ENCODE peak calls at places on chromosome 21, in nine cellular contexts. One of them, this sample, is unnamed. For H3K36me3, the result is how much of the 10 kb centered on the place peaks cover.

GRCh38 chr21:32426592-32427051 is 14.1 kb downstream of the EVA1C start:
- DNase-seq in body of pancreas: no peak
- DNase-seq in trophoblast cell: peak
- DNase-seq in SJSA1: peak
- DNase-seq in psoas muscle: no peak
- DNase-seq in heart left ventricle: no peak
- DNase-seq in mesendoderm: no peak
- DNase-seq in K562: peak
- DNase-seq in mucosa of descending colon: no peak
- DNase-seq in this sample: no peak

GRCh38 chr21:45050361-45050785 is 24.0 kb upstream of the ADARB1 start:
- DNase-seq in body of pancreas: no peak
- DNase-seq in trophoblast cell: no peak
- DNase-seq in SJSA1: no peak
- DNase-seq in psoas muscle: peak
- DNase-seq in heart left ventricle: no peak
- DNase-seq in mesendoderm: no peak
- DNase-seq in K562: no peak
- DNase-seq in mucosa of descending colon: no peak
- DNase-seq in this sample: no peak

GRCh38 chr21:31490471-31490870 is 146.4 kb upstream of the TIAM1 start:
- DNase-seq in body of pancreas: no peak
- DNase-seq in trophoblast cell: no peak
- DNase-seq in SJSA1: no peak
- DNase-seq in psoas muscle: no peak
- DNase-seq in heart left ventricle: no peak
- DNase-seq in mesendoderm: peak
- DNase-seq in K562: peak
- DNase-seq in mucosa of descending colon: no peak
- DNase-seq in this sample: no peak

GRCh38 chr21:45410865-45411809 is 6.2 kb downstream of the COL18A1 start:
- DNase-seq in body of pancreas: no peak
- DNase-seq in trophoblast cell: no peak
- DNase-seq in SJSA1: no peak
- DNase-seq in psoas muscle: peak
- DNase-seq in heart left ventricle: peak
- DNase-seq in mesendoderm: no peak
- DNase-seq in K562: peak
- DNase-seq in mucosa of descending colon: no peak
- DNase-seq in this sample: no peak

GRCh38 chr21:38386967-38387366 is 111.3 kb downstream of the ERG start:
- DNase-seq in body of pancreas: no peak
- DNase-seq in trophoblast cell: no peak
- DNase-seq in SJSA1: no peak
- DNase-seq in psoas muscle: no peak
- DNase-seq in heart left ventricle: no peak
- DNase-seq in mesendoderm: no peak
- DNase-seq in K562: no peak
- DNase-seq in mucosa of descending colon: no peak
- DNase-seq in this sample: no peak

GRCh38 chr21:33880626-33881025 is 35.0 kb downstream of the ATP5PO start:
- DNase-seq in body of pancreas: no peak
- DNase-seq in trophoblast cell: no peak
- DNase-seq in SJSA1: no peak
- DNase-seq in psoas muscle: no peak
- DNase-seq in heart left ventricle: no peak
- DNase-seq in mesendoderm: no peak
- DNase-seq in K562: no peak
- DNase-seq in mucosa of descending colon: no peak
- DNase-seq in this sample: no peak

GRCh38 chr21:41010981-41011380 is 157.0 kb upstream of the BACE2 start:
- DNase-seq in body of pancreas: no peak
- DNase-seq in trophoblast cell: no peak
- DNase-seq in SJSA1: no peak
- DNase-seq in psoas muscle: no peak
- DNase-seq in heart left ventricle: no peak
- DNase-seq in mesendoderm: no peak
- DNase-seq in K562: no peak
- DNase-seq in mucosa of descending colon: no peak
- DNase-seq in this sample: no peak

GRCh38 chr21:29800051-29800450 is 139.7 kb downstream of the GRIK1 start:
- DNase-seq in body of pancreas: no peak
- DNase-seq in trophoblast cell: no peak
- DNase-seq in SJSA1: no peak
- DNase-seq in psoas muscle: no peak
- DNase-seq in heart left ventricle: no peak
- DNase-seq in mesendoderm: peak
- DNase-seq in K562: no peak
- DNase-seq in mucosa of descending colon: no peak
- DNase-seq in this sample: no peak

GRCh38 chr21:17352937-17353655 is 159.7 kb upstream of the CXADR start:
- DNase-seq in body of pancreas: no peak
- DNase-seq in trophoblast cell: no peak
- DNase-seq in SJSA1: no peak
- DNase-seq in psoas muscle: no peak
- DNase-seq in heart left ventricle: no peak
- DNase-seq in mesendoderm: no peak
- DNase-seq in K562: no peak
- DNase-seq in mucosa of descending colon: no peak
- DNase-seq in this sample: no peak

GRCh38 chr21:35615325-35615724 is 445.0 kb downstream of the SETD4 start:
- DNase-seq in body of pancreas: no peak
- DNase-seq in trophoblast cell: no peak
- DNase-seq in SJSA1: no peak
- DNase-seq in psoas muscle: no peak
- DNase-seq in heart left ventricle: no peak
- DNase-seq in mesendoderm: no peak
- DNase-seq in K562: no peak
- DNase-seq in mucosa of descending colon: no peak
- DNase-seq in this sample: no peak

GRCh38 chr21:42317826-42318746 is 2.9 kb upstream of the TFF3 start:
- DNase-seq in body of pancreas: no peak
- DNase-seq in trophoblast cell: no peak
- DNase-seq in SJSA1: peak
- DNase-seq in psoas muscle: no peak
- DNase-seq in heart left ventricle: no peak
- DNase-seq in mesendoderm: no peak
- DNase-seq in K562: no peak
- DNase-seq in mucosa of descending colon: peak
- DNase-seq in this sample: no peak

GRCh38 chr21:42375141-42375905 is 9.0 kb upstream of the TFF1 start:
- DNase-seq in body of pancreas: no peak
- DNase-seq in trophoblast cell: no peak
- DNase-seq in SJSA1: no peak
- DNase-seq in psoas muscle: no peak
- DNase-seq in heart left ventricle: no peak
- DNase-seq in mesendoderm: no peak
- DNase-seq in K562: no peak
- DNase-seq in mucosa of descending colon: peak
- DNase-seq in this sample: no peak

GRCh38 chr21:41932576-41933258 is 21.1 kb downstream of the C2CD2 start:
- DNase-seq in body of pancreas: no peak
- DNase-seq in trophoblast cell: peak
- DNase-seq in SJSA1: peak
- DNase-seq in psoas muscle: peak
- DNase-seq in heart left ventricle: no peak
- DNase-seq in mesendoderm: peak
- DNase-seq in K562: peak
- DNase-seq in mucosa of descending colon: no peak
- DNase-seq in this sample: no peak

GRCh38 chr21:21232320-21232719 is 234.1 kb downstream of the NCAM2 start:
- DNase-seq in body of pancreas: no peak
- DNase-seq in trophoblast cell: peak
- DNase-seq in SJSA1: no peak
- DNase-seq in psoas muscle: no peak
- DNase-seq in heart left ventricle: no peak
- DNase-seq in mesendoderm: peak
- DNase-seq in K562: no peak
- DNase-seq in mucosa of descending colon: peak
- DNase-seq in this sample: peak

GRCh38 chr21:29477347-29477746 is 178.6 kb downstream of the BACH1 start:
- DNase-seq in body of pancreas: no peak
- DNase-seq in trophoblast cell: no peak
- DNase-seq in SJSA1: no peak
- DNase-seq in psoas muscle: no peak
- DNase-seq in heart left ventricle: no peak
- DNase-seq in mesendoderm: no peak
- DNase-seq in K562: no peak
- DNase-seq in mucosa of descending colon: no peak
- DNase-seq in this sample: no peak

GRCh38 chr21:17146426-17146825 is 366.4 kb upstream of the CXADR start:
- DNase-seq in body of pancreas: no peak
- DNase-seq in trophoblast cell: no peak
- DNase-seq in SJSA1: no peak
- DNase-seq in psoas muscle: no peak
- DNase-seq in heart left ventricle: no peak
- DNase-seq in mesendoderm: peak
- DNase-seq in K562: no peak
- DNase-seq in mucosa of descending colon: peak
- DNase-seq in this sample: no peak

GRCh38 chr21:39348355-39349210 is at the start of gene HMGN1:
- DNase-seq in body of pancreas: peak
- DNase-seq in trophoblast cell: peak
- DNase-seq in SJSA1: peak
- DNase-seq in psoas muscle: peak
- DNase-seq in heart left ventricle: peak
- DNase-seq in mesendoderm: peak
- DNase-seq in K562: peak
- DNase-seq in mucosa of descending colon: peak
- DNase-seq in this sample: peak

GRCh38 chr21:19607983-19608668 is 1204.5 kb upstream of the TMPRSS15 start:
- DNase-seq in body of pancreas: peak
- DNase-seq in trophoblast cell: peak
- DNase-seq in SJSA1: no peak
- DNase-seq in psoas muscle: no peak
- DNase-seq in heart left ventricle: no peak
- DNase-seq in mesendoderm: peak
- DNase-seq in K562: no peak
- DNase-seq in mucosa of descending colon: no peak
- DNase-seq in this sample: no peak

GRCh38 chr21:26487981-26488480 is 85.1 kb downstream of the CYYR1 start:
- DNase-seq in body of pancreas: no peak
- DNase-seq in trophoblast cell: no peak
- DNase-seq in SJSA1: no peak
- DNase-seq in psoas muscle: no peak
- DNase-seq in heart left ventricle: no peak
- DNase-seq in mesendoderm: no peak
- DNase-seq in K562: no peak
- DNase-seq in mucosa of descending colon: no peak
- DNase-seq in this sample: no peak
- H3K4me3 ChIP-seq in body of pancreas: no peak
- H3K4me3 ChIP-seq in trophoblast cell: no peak
- H3K4me3 ChIP-seq in SJSA1: no peak
- H3K4me3 ChIP-seq in psoas muscle: no peak
- H3K4me3 ChIP-seq in heart left ventricle: no peak
- H3K4me3 ChIP-seq in mesendoderm: no peak
- H3K4me3 ChIP-seq in K562: no peak
- H3K4me3 ChIP-seq in mucosa of descending colon: no peak
- H3K4me3 ChIP-seq in this sample: no peak

GRCh38 chr21:25936776-25937175 is 202.0 kb downstream of the GABPA start:
- DNase-seq in body of pancreas: no peak
- DNase-seq in trophoblast cell: no peak
- DNase-seq in SJSA1: no peak
- DNase-seq in psoas muscle: no peak
- DNase-seq in heart left ventricle: no peak
- DNase-seq in mesendoderm: no peak
- DNase-seq in K562: no peak
- DNase-seq in mucosa of descending colon: no peak
- DNase-seq in this sample: no peak
- H3K36me3 ChIP-seq in body of pancreas: under half
- H3K36me3 ChIP-seq in trophoblast cell: under half
- H3K36me3 ChIP-seq in SJSA1: under half
- H3K36me3 ChIP-seq in psoas muscle: under half
- H3K36me3 ChIP-seq in heart left ventricle: under half
- H3K36me3 ChIP-seq in mesendoderm: under half
- H3K36me3 ChIP-seq in K562: under half
- H3K36me3 ChIP-seq in mucosa of descending colon: under half
- H3K36me3 ChIP-seq in this sample: under half

DNA sequence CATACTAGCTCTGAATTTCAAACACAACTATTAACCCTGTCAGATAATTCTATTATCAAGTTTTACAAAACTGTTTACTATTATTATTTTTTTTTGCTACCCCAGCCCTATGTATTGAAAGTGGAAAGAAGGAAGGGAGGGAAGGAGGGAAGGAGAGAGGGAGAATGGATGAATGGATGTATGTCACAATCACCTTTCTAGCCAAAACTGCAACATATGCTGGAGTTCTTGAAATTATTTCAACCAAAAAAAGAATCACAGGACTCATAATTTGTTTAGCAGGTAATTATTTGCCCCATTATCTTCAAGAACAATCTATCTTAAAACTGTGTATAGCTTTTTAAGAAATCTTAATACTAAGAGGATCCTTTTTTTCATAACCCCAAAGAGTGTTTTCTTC is 5.4 kb downstream of the NRIP1 start:
- DNase-seq in body of pancreas: no peak
- DNase-seq in trophoblast cell: no peak
- DNase-seq in SJSA1: no peak
- DNase-seq in psoas muscle: no peak
- DNase-seq in heart left ventricle: no peak
- DNase-seq in mesendoderm: no peak
- DNase-seq in K562: no peak
- DNase-seq in mucosa of descending colon: no peak
- DNase-seq in this sample: no peak
- H3K4me3 ChIP-seq in body of pancreas: no peak
- H3K4me3 ChIP-seq in trophoblast cell: no peak
- H3K4me3 ChIP-seq in SJSA1: no peak
- H3K4me3 ChIP-seq in psoas muscle: peak
- H3K4me3 ChIP-seq in heart left ventricle: no peak
- H3K4me3 ChIP-seq in mesendoderm: no peak
- H3K4me3 ChIP-seq in K562: no peak
- H3K4me3 ChIP-seq in mucosa of descending colon: no peak
- H3K4me3 ChIP-seq in this sample: no peak

GRCh38 chr21:43792406-43792805 is 3.0 kb downstream of the RRP1 start:
- DNase-seq in body of pancreas: no peak
- DNase-seq in trophoblast cell: no peak
- DNase-seq in SJSA1: no peak
- DNase-seq in psoas muscle: no peak
- DNase-seq in heart left ventricle: no peak
- DNase-seq in mesendoderm: no peak
- DNase-seq in K562: no peak
- DNase-seq in mucosa of descending colon: no peak
- DNase-seq in this sample: no peak
- H3K36me3 ChIP-seq in body of pancreas: under half
- H3K36me3 ChIP-seq in trophoblast cell: half or more
- H3K36me3 ChIP-seq in SJSA1: half or more
- H3K36me3 ChIP-seq in psoas muscle: under half
- H3K36me3 ChIP-seq in heart left ventricle: under half
- H3K36me3 ChIP-seq in mesendoderm: under half
- H3K36me3 ChIP-seq in K562: half or more
- H3K36me3 ChIP-seq in mucosa of descending colon: under half
- H3K36me3 ChIP-seq in this sample: under half